ENCODE peak calls at places on chromosomes 7 and 10, in five cellular contexts. Q is IMR-90, G is H9, U is GM12878, X is GM23248. O is an unnamed sample. For H3K4me1, the result is how much of the 10 kb centered on the place peaks cover.

GRCh38 chr10:1272079-1272478 is 215.9 kb downstream of the WDR37 start:
- DNase-seq in Q (no peak), G (no peak), U (no peak), X (no peak), O (no peak)

GRCh38 chr7:20785211-20786048 is 1.3 kb downstream of the SP8 start:
- DNase-seq in Q (no peak), G (peak), U (no peak), X (peak), O (no peak)

GRCh38 chr7:27210441-27211083 is 10.7 kb upstream of the HOXA13 start:
- DNase-seq in Q (peak), G (peak), U (no peak), X (peak), O (peak)

GRCh38 chr10:98377536-98377935 is 37.4 kb downstream of the PYROXD2 start:
- DNase-seq in Q (no peak), G (no peak), U (no peak), X (no peak), O (no peak)

GRCh38 chr7:3000566-3000965 is 43.1 kb downstream of the CARD11 start:
- DNase-seq in Q (no peak), G (no peak), U (no peak), X (no peak), O (no peak)

GRCh38 chr10:61616611-61617010 is 46.1 kb upstream of the CABCOCO1 start:
- DNase-seq in Q (no peak), G (no peak), U (no peak), X (no peak), O (no peak)

GRCh38 chr10:129541208-129541607 is 74.2 kb downstream of the MGMT start:
- DNase-seq in Q (peak), G (no peak), U (no peak), X (no peak), O (no peak)

GRCh38 chr7:138089080-138089901 is 13.0 kb downstream of the AKR1D1 start:
- DNase-seq in Q (no peak), G (no peak), U (no peak), X (peak), O (no peak)

GRCh38 chr10:86798636-86799035 is 42.2 kb downstream of the BMPR1A start:
- DNase-seq in Q (peak), G (no peak), U (peak), X (peak), O (no peak)

GRCh38 chr10:58778966-58779365 is 266.3 kb downstream of the BICC1 start:
- DNase-seq in Q (no peak), G (no peak), U (no peak), X (peak), O (no peak)

GRCh38 chr7:88835147-88835728 is 39.7 kb upstream of the TEX47 start:
- DNase-seq in Q (no peak), G (no peak), U (peak), X (peak), O (peak)

GRCh38 chr10:43201545-43202131 is 63.4 kb downstream of the CSGALNACT2 start:
- DNase-seq in Q (no peak), G (peak), U (no peak), X (no peak), O (no peak)

GRCh38 chr7:137984181-137985041 is 17.5 kb downstream of the CREB3L2 start:
- DNase-seq in Q (no peak), G (no peak), U (no peak), X (no peak), O (no peak)

GRCh38 chr10:785539-786214 is 96.2 kb upstream of the DIP2C start:
- DNase-seq in Q (no peak), G (peak), U (no peak), X (no peak), O (no peak)

GRCh38 chr7:49639068-49639593 is 134.3 kb upstream of the VWC2 start:
- DNase-seq in Q (no peak), G (no peak), U (no peak), X (no peak), O (no peak)

GRCh38 chr7:28804990-28805389 is 153.1 kb downstream of the TRIL start:
- DNase-seq in Q (peak), G (no peak), U (no peak), X (peak), O (no peak)

GRCh38 chr10:127228195-127228785 is 31.9 kb upstream of the INSYN2A start:
- DNase-seq in Q (peak), G (no peak), U (no peak), X (peak), O (no peak)

GRCh38 chr7:151470656-151471180 is 30.8 kb upstream of the CRYGN start:
- DNase-seq in Q (no peak), G (no peak), U (no peak), X (no peak), O (no peak)

GRCh38 chr7:130359276-130359857 is 14.8 kb downstream of the CPA5 start:
- DNase-seq in Q (no peak), G (no peak), U (no peak), X (no peak), O (no peak)

GRCh38 chr7:84187813-84188212 is 6.8 kb downstream of the SEMA3A start:
- DNase-seq in Q (peak), G (no peak), U (no peak), X (peak), O (no peak)

GRCh38 chr10:9437131-9437530 is 1382.6 kb downstream of the GATA3 start:
- DNase-seq in Q (peak), G (no peak), U (no peak), X (peak), O (no peak)

GRCh38 chr7:22582860-22583640 is 83.1 kb upstream of the STEAP1B start:
- DNase-seq in Q (peak), G (peak), U (no peak), X (peak), O (no peak)

GRCh38 chr10:71868192-71868697 is 17.2 kb upstream of the PSAP start:
- DNase-seq in Q (peak), G (no peak), U (no peak), X (peak), O (peak)

GRCh38 chr10:50417486-50417905 is 166.2 kb upstream of the ASAH2 start:
- DNase-seq in Q (peak), G (no peak), U (no peak), X (peak), O (peak)

GRCh38 chr10:8962249-8962648 is 907.8 kb downstream of the GATA3 start:
- DNase-seq in Q (no peak), G (no peak), U (no peak), X (no peak), O (no peak)

GRCh38 chr7:13414661-13415105 is 574.8 kb downstream of the ETV1 start:
- DNase-seq in Q (no peak), G (no peak), U (no peak), X (peak), O (no peak)

GRCh38 chr7:35465791-35466336 is 212.0 kb upstream of the TBX20 start:
- DNase-seq in Q (no peak), G (no peak), U (no peak), X (no peak), O (no peak)

GRCh38 chr7:106560482-106560881 is 100.5 kb downstream of the CCDC71L start:
- DNase-seq in Q (no peak), G (no peak), U (no peak), X (no peak), O (no peak)

GRCh38 chr7:90817846-90818245 is 221.7 kb downstream of the CDK14 start:
- DNase-seq in Q (no peak), G (no peak), U (no peak), X (peak), O (no peak)

DNA sequence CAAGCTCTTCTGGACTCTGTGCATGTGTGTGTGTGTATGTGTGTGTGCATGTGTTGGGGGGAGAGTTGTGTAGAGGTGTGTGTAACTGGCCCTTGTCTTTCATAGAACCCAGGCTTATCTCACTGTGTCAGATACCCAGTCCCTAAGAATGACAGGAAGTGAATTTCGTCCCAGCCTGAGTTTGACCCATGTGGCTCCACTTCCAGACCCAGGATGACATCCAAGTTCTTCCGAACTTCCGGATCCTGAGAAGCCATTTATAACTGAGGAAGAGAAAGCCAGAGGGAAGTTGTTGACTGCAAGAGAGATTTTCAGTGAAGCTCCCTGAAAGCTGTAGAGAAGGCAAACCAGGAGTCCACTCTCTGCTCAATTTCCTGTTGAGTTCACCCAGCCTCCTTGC is 53.2 kb downstream of the ADRB1 start:
- DNase-seq in Q (no peak), G (no peak), U (no peak), X (no peak), O (no peak)
- H2AFZ ChIP-seq in Q (peak), G (no peak), U (no peak), X (no peak), O (peak)

GRCh38 chr10:33330543-33331019 is 3.9 kb downstream of the NRP1 start:
- DNase-seq in Q (peak), G (peak), U (peak), X (peak), O (peak)

GRCh38 chr10:33332183-33333031 is 2.1 kb downstream of the NRP1 start:
- DNase-seq in Q (peak), G (no peak), U (no peak), X (peak), O (no peak)

GRCh38 chr10:33329178-33329577 is 5.3 kb downstream of the NRP1 start:
- DNase-seq in Q (no peak), G (no peak), U (no peak), X (no peak), O (no peak)

GRCh38 chr10:33333260-33334169 is 952 bp downstream of the NRP1 start:
- DNase-seq in Q (no peak), G (no peak), U (no peak), X (peak), O (no peak)

DNA sequence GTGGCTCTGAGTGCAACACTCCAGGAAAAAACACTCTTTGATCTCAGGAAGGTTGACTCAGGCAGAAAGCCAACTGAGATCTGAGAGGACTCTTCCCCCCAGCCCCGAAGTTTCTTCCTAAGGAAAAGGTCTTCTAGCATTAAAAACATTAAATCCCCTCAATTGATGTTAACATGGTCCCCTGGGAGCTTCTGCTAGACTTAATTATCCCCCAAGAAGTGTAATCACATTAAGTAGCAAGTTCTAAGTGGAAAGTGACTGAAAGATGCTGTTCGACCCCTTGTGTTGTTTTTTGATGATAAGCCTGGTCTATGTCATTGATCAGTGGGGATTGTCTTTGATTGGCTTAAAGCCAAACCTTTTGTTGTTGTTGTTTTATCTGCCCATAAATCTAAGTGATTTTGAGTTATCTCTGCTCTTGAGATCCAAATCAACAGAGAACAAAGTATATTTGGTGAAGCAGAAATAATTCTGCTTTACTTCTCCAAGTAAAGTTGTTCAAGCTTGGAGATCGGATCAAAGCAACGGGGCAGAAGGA is 3.4 kb downstream of the NRP1 start:
- DNase-seq in Q (no peak), G (no peak), U (no peak), X (peak), O (no peak)
- H3K4me1 ChIP-seq in Q (under half), G (under half), U (under half), X (under half), O (under half)

DNA sequence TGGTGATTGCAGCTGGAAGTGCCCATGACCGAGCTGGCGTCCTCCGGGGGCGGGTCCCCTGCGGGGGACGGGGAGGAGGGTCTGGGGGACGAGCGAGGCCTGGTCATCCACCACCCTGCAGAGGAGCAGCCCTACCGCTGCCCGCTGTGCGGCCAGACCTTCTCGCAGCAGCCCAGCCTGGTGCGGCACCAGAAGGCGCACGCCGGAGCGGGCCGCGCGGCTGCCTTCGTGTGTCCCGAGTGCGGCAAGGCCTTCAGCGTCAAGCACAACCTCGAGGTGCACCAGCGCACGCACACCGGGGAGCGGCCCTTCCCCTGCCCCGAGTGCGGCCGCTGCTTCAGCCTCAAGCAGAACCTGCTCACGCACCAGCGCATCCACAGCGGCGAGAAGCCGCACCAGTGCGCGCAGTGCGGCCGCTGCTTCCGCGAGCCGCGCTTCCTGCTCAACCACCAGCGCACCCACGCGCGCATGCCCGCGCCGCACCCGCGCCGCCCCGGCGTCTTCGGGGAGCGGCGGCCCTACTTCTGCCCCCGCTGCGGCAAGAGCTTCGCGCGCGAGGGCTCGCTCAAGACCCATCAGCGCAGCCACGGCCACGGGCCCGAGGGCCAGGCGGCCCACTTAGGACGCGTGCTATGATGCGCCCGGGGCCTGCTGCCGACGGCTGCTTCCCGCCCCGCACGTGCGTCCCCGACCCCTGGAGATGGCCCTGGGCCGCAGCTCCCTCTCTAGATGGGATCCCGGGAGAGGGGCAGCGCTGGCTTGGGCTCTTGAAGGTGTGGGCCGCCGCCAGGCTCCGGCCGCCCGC is 28.7 kb downstream of the ZNF775 start:
- DNase-seq in Q (no peak), G (no peak), U (no peak), X (no peak), O (no peak)
- H3K27ac ChIP-seq in Q (no peak), G (no peak), U (no peak), X (no peak), O (peak)

DNA sequence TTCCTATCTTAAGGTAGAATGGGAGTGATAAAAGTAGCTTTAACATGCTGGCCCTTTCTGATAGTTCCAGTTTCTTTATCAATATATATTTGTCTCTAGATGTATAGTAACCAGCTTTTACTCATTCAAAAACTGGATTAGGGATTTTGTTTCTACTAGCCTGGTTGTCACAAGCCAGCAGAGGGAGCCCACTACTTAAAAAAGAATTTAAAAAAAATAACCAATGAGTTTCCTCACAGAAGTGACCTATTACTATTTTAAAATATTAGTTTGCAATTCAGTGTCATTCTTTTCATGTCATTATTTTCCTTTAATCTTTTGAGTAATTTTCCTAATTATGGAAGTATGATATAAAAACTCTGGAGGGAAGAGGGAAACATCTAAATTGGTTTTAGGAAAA is 142.1 kb downstream of the PHTF2 start:
- DNase-seq in Q (peak), G (no peak), U (no peak), X (peak), O (peak)
- H2AFZ ChIP-seq in Q (no peak), G (no peak), U (no peak), X (no peak), O (no peak)

DNA sequence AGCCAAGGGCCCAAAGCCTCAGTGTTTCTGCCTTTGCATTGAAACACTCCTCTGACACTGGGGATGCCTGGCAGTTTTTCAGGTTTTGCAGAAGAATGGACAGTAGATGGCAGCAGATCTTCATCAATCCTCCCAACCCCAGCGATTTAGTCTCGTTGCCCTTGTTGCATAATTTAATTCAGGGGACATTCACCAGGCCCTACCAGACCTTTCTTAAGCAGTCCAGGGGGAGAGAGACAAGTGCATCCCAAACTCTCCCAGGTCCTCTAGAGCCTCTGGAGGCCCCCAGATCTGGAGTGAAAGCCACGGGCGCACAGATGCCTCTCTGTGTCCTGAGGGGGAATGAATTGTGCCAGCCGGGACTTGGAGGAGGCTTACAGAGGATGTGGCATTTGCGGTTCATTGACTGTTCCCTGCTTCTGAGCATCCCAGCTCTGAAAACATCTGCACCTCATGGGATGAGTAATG is 29.6 kb downstream of the MINDY4 start:
- DNase-seq in Q (peak), G (peak), U (peak), X (peak), O (peak)
- H3K4me1 ChIP-seq in Q (under half), G (under half), U (under half), X (half or more), O (under half)

O was measured in OCI-LY7.